ENCODE peak calls at places on chromosomes 16 and 17, in four cellular contexts. Z is ascending aorta; F is nephron progenitor cell; L is activated gamma-delta T cell treated with anti-CD3 and anti-CD28 coated beads, Interleukin-2, amount 50 U/mL, for 16 hours. T is an unnamed sample.

GRCh38 chr17:43316522-43317142 is 82.2 kb upstream of the ARL4D start:
- DNase-seq in Z (no peak), F (peak), L (no peak), T (peak)

GRCh38 chr16:11064202-11064540 is 119.8 kb downstream of the CLEC16A start:
- DNase-seq in Z (no peak), F (no peak), L (no peak), T (no peak)

GRCh38 chr17:41140360-41141132 is at the start of gene KRTAP4-6:
- DNase-seq in Z (no peak), F (no peak), L (no peak), T (no peak)

GRCh38 chr17:11901901-11902300 is 95.4 kb downstream of the ZNF18 start:
- DNase-seq in Z (no peak), F (no peak), L (no peak), T (no peak)

GRCh38 chr16:53822936-53823529 is 119.1 kb downstream of the FTO start:
- DNase-seq in Z (no peak), F (no peak), L (no peak), T (no peak)

GRCh38 chr16:89613101-89613953 is at the start of gene DPEP1:
- DNase-seq in Z (no peak), F (no peak), L (no peak), T (no peak)

GRCh38 chr17:77768475-77768874 is 190.0 kb upstream of the TNRC6C start:
- DNase-seq in Z (no peak), F (no peak), L (no peak), T (no peak)

GRCh38 chr17:27530791-27531391 is 74.6 kb downstream of the KSR1 start:
- DNase-seq in Z (peak), F (no peak), L (no peak), T (no peak)

GRCh38 chr16:74738134-74738541 is 36.5 kb downstream of the FA2H start:
- DNase-seq in Z (no peak), F (no peak), L (no peak), T (no peak)

GRCh38 chr17:2954898-2955445 is 108.4 kb downstream of the OR1D5 start:
- DNase-seq in Z (no peak), F (no peak), L (no peak), T (no peak)

GRCh38 chr17:49513044-49513395 is 17.9 kb downstream of the NGFR start:
- DNase-seq in Z (no peak), F (no peak), L (no peak), T (no peak)

GRCh38 chr16:83971165-83972130 is 3.4 kb downstream of the NECAB2 start:
- DNase-seq in Z (no peak), F (no peak), L (no peak), T (peak)

GRCh38 chr17:28252436-28252835 is 66.6 kb upstream of the TMEM97 start:
- DNase-seq in Z (no peak), F (no peak), L (no peak), T (no peak)

GRCh38 chr17:48577946-48578615 is at the start of gene HOXB4:
- DNase-seq in Z (peak), F (peak), L (peak), T (peak)

GRCh38 chr17:29257756-29258155 is 11.1 kb downstream of the CRYBA1 start:
- DNase-seq in Z (no peak), F (no peak), L (no peak), T (no peak)

GRCh38 chr17:35799942-35800341 is 4.5 kb upstream of the MMP28 start:
- DNase-seq in Z (no peak), F (no peak), L (no peak), T (peak)

GRCh38 chr17:6843241-6843890 is 11.8 kb upstream of the TEKT1 start:
- DNase-seq in Z (no peak), F (no peak), L (no peak), T (no peak)

GRCh38 chr17:38702900-38703741 is 2.0 kb upstream of the MLLT6 start:
- DNase-seq in Z (no peak), F (peak), L (no peak), T (peak)

T was measured in right lobe of liver.